ENCODE peak calls at places on chromosomes 5 and 9, in five cellular contexts. T is ovary, X is GM12892, G is endothelial cell of umbilical vein, H is IMR-90. B is an unnamed sample.

GRCh38 chr9:113426701-113427100 is 16.2 kb downstream of the C9orf43 start:
- DNase-seq in T (no peak), X (no peak), G (no peak), H (no peak), B (no peak)

GRCh38 chr9:123615381-123615780 is 259.4 kb downstream of the CRB2 start:
- DNase-seq in T (no peak), X (no peak), G (no peak), H (no peak), B (no peak)

GRCh38 chr9:27276182-27277030 is 20.5 kb downstream of the EQTN start:
- DNase-seq in T (no peak), X (peak; percentile 5), G (peak; percentile 72), H (peak; percentile 67), B (peak; percentile 51)

GRCh38 chr9:136083558-136084190 is 11.4 kb downstream of the NACC2 start:
- DNase-seq in T (no peak), X (no peak), G (no peak), H (no peak), B (no peak)

GRCh38 chr5:73448072-73448432 is 525 bp downstream of the FOXD1 start:
- DNase-seq in T (no peak), X (no peak), G (no peak), H (no peak), B (peak; percentile 46)

GRCh38 chr9:121692606-121693505 is 41.4 kb downstream of the DAB2IP start:
- DNase-seq in T (no peak), X (no peak), G (no peak), H (peak; percentile 52), B (no peak)

GRCh38 chr9:111712369-111712768 is 51.0 kb downstream of the GNG10 start:
- DNase-seq in T (no peak), X (no peak), G (no peak), H (no peak), B (no peak)

GRCh38 chr5:36407396-36407795 is 105.7 kb upstream of the RANBP3L start:
- DNase-seq in T (no peak), X (no peak), G (no peak), H (no peak), B (no peak)

GRCh38 chr5:154756871-154757646 is 1.9 kb downstream of the LARP1 start:
- DNase-seq in T (peak; percentile 68), X (no peak), G (peak; percentile 29), H (peak; percentile 30), B (peak; percentile 85)

GRCh38 chr5:88671408-88671807 is 211.6 kb downstream of the MEF2C start:
- DNase-seq in T (no peak), X (no peak), G (no peak), H (no peak), B (no peak)

GRCh38 chr5:139648205-139649081 is at the start of gene CXXC5:
- DNase-seq in T (peak; percentile 49), X (peak; percentile 92), G (peak; percentile 72), H (peak; percentile 83), B (peak; percentile 92)

GRCh38 chr5:145509336-145510150 is 325.6 kb downstream of the PRELID2 start:
- DNase-seq in T (no peak), X (no peak), G (no peak), H (peak; percentile 63), B (no peak)

GRCh38 chr5:72612810-72613209 is 105.6 kb upstream of the ZNF366 start:
- DNase-seq in T (no peak), X (no peak), G (no peak), H (peak; percentile 25), B (no peak)

GRCh38 chr9:121282309-121283071 is 14.5 kb downstream of the GSN start:
- DNase-seq in T (peak; percentile 70), X (no peak), G (no peak), H (peak; percentile 85), B (peak; percentile 20)

GRCh38 chr5:10601246-10602030 is 37.6 kb downstream of the ANKRD33B start:
- DNase-seq in T (peak; percentile 79), X (no peak), G (peak; percentile 97), H (peak; percentile 91), B (peak; percentile 85)

GRCh38 chr5:92505145-92505544 is 1075.9 kb downstream of the NR2F1-AS1 start:
- DNase-seq in T (no peak), X (no peak), G (peak; percentile 87), H (peak; percentile 53), B (no peak)

GRCh38 chr5:14879393-14879792 is 7.8 kb upstream of the ANKH start:
- DNase-seq in T (no peak), X (no peak), G (no peak), H (no peak), B (no peak)

GRCh38 chr5:2519153-2519552 is 232.3 kb downstream of the IRX2 start:
- DNase-seq in T (no peak), X (no peak), G (no peak), H (no peak), B (no peak)

GRCh38 chr5:34717426-34718327 is 61.5 kb downstream of the RAI14 start:
- DNase-seq in T (no peak), X (no peak), G (peak; percentile 96), H (peak; percentile 99), B (no peak)

GRCh38 chr5:17185776-17186175 is 31.7 kb upstream of the BASP1 start:
- DNase-seq in T (peak; percentile 56), X (no peak), G (no peak), H (peak; percentile 98), B (no peak)

GRCh38 chr5:110075656-110076055 is 385.9 kb downstream of the MAN2A1 start:
- DNase-seq in T (no peak), X (no peak), G (no peak), H (no peak), B (no peak)

GRCh38 chr5:59275170-59275536 is 618.4 kb downstream of the PDE4D start:
- DNase-seq in T (no peak), X (no peak), G (no peak), H (no peak), B (peak; percentile 24)

GRCh38 chr9:80127920-80128319 is 556.2 kb downstream of the TLE4 start:
- DNase-seq in T (no peak), X (no peak), G (no peak), H (no peak), B (no peak)

GRCh38 chr5:67003373-67003905 is 193.2 kb downstream of the CD180 start:
- DNase-seq in T (no peak), X (no peak), G (no peak), H (no peak), B (peak; percentile 31)

GRCh38 chr9:2424564-2425153 is 196.9 kb upstream of the VLDLR start:
- DNase-seq in T (peak; percentile 87), X (no peak), G (no peak), H (no peak), B (no peak)

GRCh38 chr5:76083555-76084495 is 642 bp downstream of the SV2C start:
- DNase-seq in T (no peak), X (peak; percentile 24), G (no peak), H (no peak), B (no peak)

GRCh38 chr9:79858509-79858908 is 286.7 kb downstream of the TLE4 start:
- DNase-seq in T (no peak), X (no peak), G (peak; percentile 4), H (peak; percentile 17), B (no peak)

GRCh38 chr5:143186623-143187022 is 216.9 kb downstream of the NR3C1 start:
- DNase-seq in T (no peak), X (no peak), G (no peak), H (no peak), B (no peak)

GRCh38 chr5:21810737-21811316 is 1042.3 kb downstream of the CDH12 start:
- DNase-seq in T (no peak), X (no peak), G (peak; percentile 51), H (peak; percentile 39), B (peak; percentile 17)

GRCh38 chr5:163916856-163917255 is 411.4 kb downstream of the MAT2B start:
- DNase-seq in T (no peak), X (no peak), G (no peak), H (no peak), B (no peak)

GRCh38 chr9:73162987-73163763 is 11.5 kb downstream of the ANXA1 start:
- DNase-seq in T (no peak), X (no peak), G (no peak), H (no peak), B (peak; percentile 4)

GRCh38 chr5:116492016-116492623 is 82.5 kb downstream of the SEMA6A start:
- DNase-seq in T (no peak), X (no peak), G (no peak), H (peak; percentile 89), B (peak; percentile 60)

GRCh38 chr5:67160985-67161384 is 35.6 kb downstream of the CD180 start:
- DNase-seq in T (no peak), X (no peak), G (no peak), H (peak; percentile 57), B (no peak)

GRCh38 chr5:1487079-1487764 is 36.5 kb downstream of the LPCAT1 start:
- DNase-seq in T (no peak), X (no peak), G (no peak), H (no peak), B (no peak)
- TF ChIP-seq POLR2A in T (no peak), X (no peak), G (no peak), H (no peak), B (no peak)

DNA sequence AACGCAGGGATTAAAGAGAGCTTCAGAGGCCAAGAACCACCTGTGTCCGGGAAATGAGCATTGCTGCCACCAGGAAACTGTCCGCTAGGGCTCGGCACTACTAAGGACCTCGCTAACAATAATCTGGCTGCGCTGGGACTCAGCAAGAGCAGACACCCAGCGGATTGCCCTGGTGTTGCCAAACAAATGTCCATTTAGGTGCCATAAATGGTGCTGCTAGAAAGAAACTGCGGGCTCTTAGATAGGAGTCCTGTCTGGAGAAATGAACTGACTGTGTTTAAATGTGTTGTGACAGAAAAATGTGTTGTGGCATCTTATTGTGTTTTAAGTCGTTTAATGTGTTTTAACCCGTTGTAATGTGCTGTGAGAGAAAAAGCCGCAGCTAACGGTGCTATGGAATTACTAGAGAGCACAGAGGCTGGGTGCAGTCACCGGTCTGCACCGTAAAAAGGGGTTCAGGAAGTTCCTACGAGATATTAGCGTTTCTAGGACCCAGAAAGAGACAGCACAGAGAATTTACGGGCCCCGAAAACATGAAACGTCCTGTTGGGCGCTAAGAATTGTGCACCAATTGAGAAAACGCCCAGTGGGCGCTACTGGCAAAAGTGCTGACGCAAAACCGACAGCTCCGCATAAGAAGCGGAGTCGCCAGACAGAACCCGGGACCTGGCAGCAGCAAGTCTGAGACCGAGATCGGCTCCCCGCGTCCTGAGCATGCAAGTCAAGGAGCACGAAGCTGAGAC is 90.6 kb downstream of the ANXA2R start:
- DNase-seq in T (no peak), X (peak; percentile 48), G (peak; percentile 94), H (peak; percentile 83), B (peak; percentile 94)
- TF ChIP-seq POLR2A in T (no peak), X (no peak), G (peak; percentile 64), H (no peak), B (peak; percentile 81)

GRCh38 chr9:137181680-137182079 is 6.7 kb downstream of the ANAPC2 start:
- DNase-seq in T (no peak), X (no peak), G (no peak), H (no peak), B (no peak)
- TF ChIP-seq POLR2A in T (no peak), X (no peak), G (no peak), H (no peak), B (no peak)

GRCh38 chr5:55895276-55895675 is 44.1 kb downstream of the IL31RA start:
- DNase-seq in T (no peak), X (no peak), G (no peak), H (no peak), B (no peak)

GRCh38 chr5:55896663-55897062 is 45.5 kb downstream of the IL31RA start:
- DNase-seq in T (no peak), X (no peak), G (no peak), H (no peak), B (no peak)

GRCh38 chr5:55894135-55894534 is 43.0 kb downstream of the IL31RA start:
- DNase-seq in T (no peak), X (no peak), G (no peak), H (no peak), B (no peak)

GRCh38 chr5:55896238-55896637 is 45.1 kb downstream of the IL31RA start:
- DNase-seq in T (no peak), X (no peak), G (no peak), H (no peak), B (no peak)

GRCh38 chr5:55892479-55892878 is 41.3 kb downstream of the IL31RA start:
- DNase-seq in T (no peak), X (no peak), G (no peak), H (no peak), B (no peak)
- TF ChIP-seq POLR2A in T (no peak), X (no peak), G (no peak), H (no peak), B (no peak)